ENCODE peak calls at places on chromosome 22, in five cellular contexts. H is transverse colon, S is GM23338, F is stomach, D is HCT116. I is an unnamed sample.

GRCh38 chr22:50513175-50513574 is 5.2 kb downstream of the NCAPH2 start:
- DNase-seq in H (no peak), S (no peak), F (no peak), D (no peak), I (no peak)

GRCh38 chr22:32444068-32444467 is 20.2 kb downstream of the BPIFC start:
- DNase-seq in H (peak), S (peak), F (no peak), D (peak), I (peak)

GRCh38 chr22:47597041-47597440 is 834.6 kb downstream of the TBC1D22A start:
- DNase-seq in H (no peak), S (no peak), F (no peak), D (no peak), I (no peak)

GRCh38 chr22:33526434-33527107 is 393.7 kb downstream of the LARGE1 start:
- DNase-seq in H (no peak), S (no peak), F (no peak), D (no peak), I (no peak)

GRCh38 chr22:36411589-36412258 is 24.0 kb upstream of the MYH9 start:
- DNase-seq in H (peak), S (no peak), F (no peak), D (no peak), I (no peak)

GRCh38 chr22:28710889-28711285 is 30.7 kb downstream of the CHEK2 start:
- DNase-seq in H (no peak), S (no peak), F (no peak), D (no peak), I (no peak)

GRCh38 chr22:49567894-49568750 is 259.6 kb downstream of the BRD1 start:
- DNase-seq in H (peak), S (no peak), F (no peak), D (no peak), I (no peak)

GRCh38 chr22:44328762-44329161 is 16.0 kb upstream of the SHISAL1 start:
- DNase-seq in H (no peak), S (no peak), F (no peak), D (no peak), I (no peak)

GRCh38 chr22:27420817-27421361 is 380.7 kb downstream of the MN1 start:
- DNase-seq in H (peak), S (no peak), F (peak), D (no peak), I (no peak)

GRCh38 chr22:18057568-18058209 is 20.1 kb upstream of the PEX26 start:
- DNase-seq in H (peak), S (no peak), F (peak), D (peak), I (no peak)

GRCh38 chr22:42169055-42169469 is 38.5 kb upstream of the CYP2D6 start:
- DNase-seq in H (peak), S (peak), F (peak), D (peak), I (peak)

GRCh38 chr22:33842421-33843094 is 77.7 kb downstream of the LARGE1 start:
- DNase-seq in H (peak), S (no peak), F (no peak), D (no peak), I (no peak)

GRCh38 chr22:44311855-44312170 is 938 bp downstream of the SHISAL1 start:
- DNase-seq in H (no peak), S (no peak), F (no peak), D (no peak), I (no peak)

GRCh38 chr22:39349967-39350802 is at the start of gene SYNGR1:
- DNase-seq in H (no peak), S (peak), F (peak), D (no peak), I (no peak)

GRCh38 chr22:43236401-43237166 is 49.6 kb upstream of the TTLL12 start:
- DNase-seq in H (no peak), S (no peak), F (peak), D (no peak), I (no peak)

GRCh38 chr22:43378011-43378704 is 33.7 kb upstream of the MPPED1 start:
- DNase-seq in H (peak), S (no peak), F (peak), D (no peak), I (no peak)

GRCh38 chr22:17379939-17380710 is 10.9 kb downstream of the CECR2 start:
- DNase-seq in H (no peak), S (no peak), F (no peak), D (no peak), I (no peak)

GRCh38 chr22:37177221-37177620 is 10.8 kb downstream of the C1QTNF6 start:
- DNase-seq in H (no peak), S (no peak), F (no peak), D (no peak), I (no peak)

GRCh38 chr22:17576475-17576874 is 13.2 kb downstream of the SLC25A18 start:
- DNase-seq in H (no peak), S (peak), F (no peak), D (no peak), I (no peak)

GRCh38 chr22:17966403-17966717 is 58.0 kb downstream of the MICAL3 start:
- DNase-seq in H (no peak), S (no peak), F (no peak), D (no peak), I (no peak)

GRCh38 chr22:21962655-21962949 is 10.0 kb upstream of the PPM1F start:
- DNase-seq in H (no peak), S (no peak), F (no peak), D (no peak), I (no peak)
- TF ChIP-seq POLR2AphosphoS5 in H (no peak), S (no peak), F (no peak), D (no peak), I (no peak)

GRCh38 chr22:40511604-40512003 is 124.9 kb downstream of the MRTFA start:
- DNase-seq in H (no peak), S (no peak), F (no peak), D (no peak), I (no peak)

GRCh38 chr22:40510965-40511364 is 125.6 kb downstream of the MRTFA start:
- DNase-seq in H (no peak), S (no peak), F (no peak), D (no peak), I (no peak)

GRCh38 chr22:40509401-40510134 is 127.0 kb downstream of the MRTFA start:
- DNase-seq in H (peak), S (no peak), F (peak), D (no peak), I (no peak)

GRCh38 chr22:40517631-40518030 is 118.9 kb downstream of the MRTFA start:
- DNase-seq in H (no peak), S (peak), F (no peak), D (no peak), I (no peak)

GRCh38 chr22:40512426-40513136 is 123.9 kb downstream of the MRTFA start:
- DNase-seq in H (no peak), S (no peak), F (no peak), D (no peak), I (no peak)
- TF ChIP-seq POLR2AphosphoS5 in H (peak), S (no peak), F (peak), D (no peak), I (no peak)

DNA sequence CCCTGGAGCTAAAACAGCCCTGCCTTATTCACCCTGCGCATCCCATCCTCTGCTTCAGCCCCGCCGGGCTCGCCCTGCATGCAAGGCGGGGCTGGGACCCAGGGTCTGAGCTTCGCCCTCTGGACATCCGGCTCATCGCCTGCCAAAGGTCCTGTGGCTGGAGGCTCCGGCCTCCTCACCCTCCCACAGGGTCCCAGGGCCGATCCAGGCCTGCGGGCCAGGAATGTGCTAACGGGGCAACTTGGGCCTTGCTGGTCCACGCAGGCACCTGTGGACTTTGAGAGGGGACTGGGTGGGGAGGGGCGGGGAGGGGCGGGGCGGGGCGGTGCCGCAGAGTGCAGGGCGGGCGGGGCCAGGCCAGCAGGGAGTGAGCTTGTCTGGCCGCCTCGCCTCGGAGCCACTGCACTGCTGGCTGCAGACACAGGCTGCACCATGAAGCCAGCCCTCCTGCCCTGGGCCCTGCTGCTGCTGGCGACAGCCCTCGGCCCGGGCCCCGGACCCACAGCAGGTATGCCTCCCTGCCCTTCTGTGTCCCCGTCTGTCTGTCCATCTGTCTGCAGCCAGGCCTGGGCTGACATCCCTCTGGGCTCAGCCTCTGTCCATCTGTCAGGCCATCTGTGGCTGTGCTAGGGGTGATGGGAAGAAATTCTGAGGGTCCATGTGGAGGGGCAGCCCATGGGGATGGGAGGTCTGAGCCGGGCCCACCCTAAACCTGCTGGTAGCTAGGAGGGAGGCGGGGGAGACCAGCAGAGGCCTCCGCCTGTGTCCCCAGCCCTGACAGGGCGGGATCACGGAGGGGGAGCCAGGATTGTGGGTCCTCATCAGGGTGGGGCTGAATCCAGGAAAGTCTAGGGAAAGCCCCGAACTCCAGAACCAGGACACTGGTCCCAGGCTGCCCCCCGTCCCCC is at the start of gene SUSD2:
- DNase-seq in H (peak), S (peak), F (peak), D (no peak), I (no peak)
- TF ChIP-seq POLR2AphosphoS5 in H (no peak), S (no peak), F (no peak), D (no peak), I (no peak)

GRCh38 chr22:20023214-20023613 is 2.3 kb downstream of the TANGO2 start:
- DNase-seq in H (no peak), S (no peak), F (no peak), D (no peak), I (no peak)

GRCh38 chr22:20019661-20020532 is 1.0 kb upstream of the TANGO2 start:
- DNase-seq in H (no peak), S (no peak), F (no peak), D (no peak), I (no peak)

GRCh38 chr22:20022231-20023069 is 1.5 kb downstream of the TANGO2 start:
- DNase-seq in H (no peak), S (no peak), F (no peak), D (no peak), I (no peak)

GRCh38 chr22:20021196-20022181 is 579 bp downstream of the TANGO2 start:
- DNase-seq in H (peak), S (no peak), F (peak), D (no peak), I (no peak)

GRCh38 chr22:20020533-20021195 is at the start of gene TANGO2:
- DNase-seq in H (peak), S (peak), F (peak), D (peak), I (peak)
- TF ChIP-seq POLR2AphosphoS5 in H (peak), S (peak), F (peak), D (peak), I (peak)

GRCh38 chr22:38240734-38241252 is 32.0 kb downstream of the TMEM184B start:
- DNase-seq in H (peak), S (peak), F (peak), D (peak), I (no peak)

GRCh38 chr22:38236786-38237185 is 35.0 kb downstream of the MAFF start:
- DNase-seq in H (no peak), S (no peak), F (peak), D (no peak), I (no peak)

GRCh38 chr22:38238519-38239051 is 34.2 kb downstream of the TMEM184B start:
- DNase-seq in H (no peak), S (no peak), F (no peak), D (no peak), I (no peak)

GRCh38 chr22:38235240-38235850 is 33.6 kb downstream of the MAFF start:
- DNase-seq in H (no peak), S (no peak), F (no peak), D (no peak), I (no peak)

DNA sequence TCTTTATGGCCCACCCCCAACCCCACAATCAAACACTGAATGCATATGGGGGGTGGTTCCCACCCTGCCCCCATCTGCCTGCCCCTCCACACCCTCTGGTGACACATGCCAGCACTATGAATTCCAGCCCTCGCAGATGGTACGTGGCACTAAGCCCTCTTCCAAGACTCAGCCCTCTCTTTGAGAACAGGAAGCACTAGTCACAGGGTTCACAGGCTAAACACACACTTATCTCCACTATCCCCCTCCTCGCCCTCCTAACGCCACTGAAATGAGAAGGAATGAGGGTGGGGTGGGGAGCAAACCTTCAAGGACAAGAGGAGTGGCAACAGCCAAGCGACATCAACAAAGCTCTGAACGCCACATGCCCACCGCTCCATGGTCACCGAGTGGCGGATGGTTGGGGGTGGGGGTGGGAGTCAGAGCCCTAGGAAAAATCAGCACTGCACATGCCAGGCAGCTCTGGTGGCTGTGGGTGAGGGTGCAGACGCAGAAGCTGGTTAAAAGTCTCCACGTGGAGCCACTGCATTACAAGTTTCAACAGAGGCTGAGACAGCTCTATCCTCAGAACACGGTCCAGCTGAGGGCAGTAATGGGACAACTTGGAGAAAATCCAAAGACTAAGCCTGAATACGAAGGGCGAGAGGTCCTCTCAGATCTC is 33.6 kb downstream of the TMEM184B start:
- DNase-seq in H (no peak), S (no peak), F (no peak), D (no peak), I (no peak)
- TF ChIP-seq POLR2AphosphoS5 in H (no peak), S (no peak), F (peak), D (no peak), I (no peak)

DNA sequence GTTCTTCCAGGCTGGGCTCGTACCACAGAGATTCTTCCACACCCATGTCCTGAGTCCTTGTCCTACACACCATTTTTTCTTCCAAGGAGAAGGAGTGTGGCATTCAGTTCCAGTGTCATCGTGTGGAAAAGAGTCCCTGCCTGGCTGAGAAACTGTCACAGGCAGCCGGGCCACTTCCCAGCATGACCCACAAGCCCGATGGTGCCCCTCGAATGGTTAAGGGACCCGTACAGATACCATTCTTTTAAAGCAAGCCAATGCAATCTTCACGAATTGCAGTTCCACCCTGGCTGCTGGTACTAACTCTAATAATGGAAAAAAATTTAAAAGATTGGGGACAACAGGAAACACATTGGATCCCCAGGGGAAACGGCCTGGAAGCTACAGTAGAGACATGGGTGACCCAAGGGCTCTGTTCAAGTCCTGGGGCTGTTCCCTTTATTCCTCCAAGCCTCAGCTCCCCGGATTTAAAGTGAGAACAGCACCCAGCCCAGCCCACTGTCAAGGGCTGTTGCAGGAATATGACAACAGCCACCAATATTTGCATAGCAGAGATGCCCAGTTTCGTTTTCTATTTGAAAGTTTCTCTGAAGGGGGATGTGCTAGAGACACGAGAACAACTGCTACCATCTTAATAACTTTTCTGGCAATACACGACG is 80.9 kb upstream of the WNT7B start:
- DNase-seq in H (peak), S (no peak), F (peak), D (no peak), I (peak)
- TF ChIP-seq POLR2AphosphoS5 in H (peak), S (no peak), F (peak), D (no peak), I (no peak)

GRCh38 chr22:30193031-30193794 is 53.3 kb downstream of the LIF start:
- DNase-seq in H (no peak), S (no peak), F (no peak), D (no peak), I (no peak)

GRCh38 chr22:30192427-30192826 is 54.1 kb downstream of the LIF start:
- DNase-seq in H (no peak), S (no peak), F (no peak), D (no peak), I (no peak)

GRCh38 chr22:30190619-30191018 is 55.9 kb downstream of the LIF start:
- DNase-seq in H (no peak), S (no peak), F (no peak), D (no peak), I (no peak)

GRCh38 chr22:30188911-30189310 is 57.6 kb downstream of the LIF start:
- DNase-seq in H (no peak), S (no peak), F (no peak), D (no peak), I (no peak)

DNA sequence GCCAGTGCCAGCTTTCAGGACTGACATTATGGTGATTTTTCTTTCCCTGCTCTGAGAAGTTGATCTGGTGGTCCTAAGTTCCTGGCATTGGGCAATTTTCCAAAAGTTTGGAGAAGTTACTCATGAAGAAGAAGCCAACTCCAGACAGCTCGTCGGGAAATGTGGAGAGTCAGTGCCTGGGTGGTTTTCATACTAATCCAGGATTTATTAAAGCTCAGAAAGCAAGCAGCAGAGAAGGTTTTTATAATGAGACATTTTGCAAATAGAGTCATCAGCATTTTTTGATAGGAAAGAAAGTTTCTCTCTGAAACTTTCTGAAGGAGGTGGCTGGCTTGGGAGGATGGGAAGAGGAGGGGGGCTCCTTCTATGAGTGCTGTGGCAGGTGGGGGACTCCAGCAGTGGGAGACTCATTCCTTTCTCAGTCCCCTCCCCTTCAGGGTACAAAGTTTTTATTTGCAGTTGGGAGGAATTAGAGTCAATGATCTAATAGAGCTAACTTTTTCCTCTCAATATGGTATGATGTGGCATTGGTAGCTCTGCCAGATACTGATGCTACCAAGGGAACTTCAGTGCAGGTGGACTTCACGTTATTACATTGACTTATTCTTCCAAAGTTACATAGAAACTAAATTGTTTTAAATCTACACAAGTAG is 55.4 kb downstream of the LIF start:
- DNase-seq in H (no peak), S (no peak), F (no peak), D (no peak), I (no peak)
- TF ChIP-seq POLR2AphosphoS5 in H (no peak), S (no peak), F (no peak), D (no peak), I (no peak)

GRCh38 chr22:24601217-24602104 is 1.5 kb upstream of the GGT1 start:
- DNase-seq in H (peak), S (no peak), F (peak), D (no peak), I (no peak)
- TF ChIP-seq POLR2AphosphoS5 in H (no peak), S (no peak), F (peak), D (no peak), I (no peak)

DNA sequence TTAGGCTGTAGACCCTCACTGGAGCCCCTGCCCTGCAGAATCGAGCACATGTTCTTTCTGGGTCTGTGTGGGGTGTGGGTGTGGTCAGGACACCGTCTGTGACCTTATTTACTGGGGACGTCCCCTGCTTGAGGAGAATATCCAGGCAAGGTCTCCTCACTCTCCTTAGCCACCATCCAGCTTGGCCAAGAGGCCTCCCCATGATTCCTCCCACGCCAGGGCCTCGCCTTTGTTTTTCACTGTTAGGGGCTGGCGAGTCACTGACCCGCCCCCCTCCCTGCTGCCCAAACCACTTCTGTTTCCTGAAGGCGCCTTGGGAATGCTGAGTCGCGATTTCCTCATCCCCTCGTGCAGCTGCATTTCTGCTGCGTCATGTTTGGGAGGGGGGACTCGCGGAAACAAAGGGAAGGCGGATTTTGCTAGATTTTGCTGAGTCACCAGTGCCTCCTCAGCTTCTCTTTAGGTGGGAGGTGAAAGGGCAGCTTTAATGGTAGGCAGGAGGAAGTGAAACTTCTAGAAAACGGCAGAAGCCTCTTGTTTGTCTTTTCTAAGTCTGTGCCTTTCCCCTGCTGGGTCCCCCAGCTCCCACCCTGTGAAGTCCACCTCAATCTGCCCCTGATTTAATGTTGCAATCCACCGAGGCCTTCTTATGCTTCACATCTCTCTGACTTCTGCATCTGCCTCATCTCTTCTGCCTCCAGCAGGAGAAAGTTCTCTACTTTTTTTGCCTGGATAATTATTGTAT is 4.0 kb upstream of the HMOX1 start:
- DNase-seq in H (peak), S (peak), F (peak), D (peak), I (peak)
- TF ChIP-seq POLR2AphosphoS5 in H (peak), S (peak), F (peak), D (peak), I (no peak)